ENCODE peak calls at places on chromosomes 1 and 21, in four cellular contexts. Q is GM23338, H is SK-N-SH, T is hepatocyte. R is an unnamed sample.

GRCh38 chr1:16393255-16394177 is 26.5 kb downstream of the SZRD1 start:
- DNase-seq in T (no peak), H (no peak), Q (no peak), R (no peak)

GRCh38 chr1:198408716-198409115 is 131.8 kb downstream of the ATP6V1G3 start:
- DNase-seq in Q (no peak), T (no peak), H (no peak), R (no peak)

GRCh38 chr1:80448081-80448480 is 1352.7 kb upstream of the ADGRL2 start:
- DNase-seq in Q (no peak), T (no peak), H (no peak), R (no peak)

GRCh38 chr1:236689713-236690569 is 3.6 kb downstream of the ACTN2 start:
- DNase-seq in T (no peak), Q (no peak), H (no peak), R (no peak)

GRCh38 chr1:27475707-27476106 is 14.3 kb downstream of the WASF2 start:
- DNase-seq in T (no peak), Q (no peak), H (no peak), R (no peak)

GRCh38 chr1:63317007-63317813 is 5.2 kb upstream of the FOXD3 start:
- DNase-seq in T (peak), H (peak), Q (peak), R (peak)

GRCh38 chr21:35509004-35509704 is 460.1 kb upstream of the RUNX1 start:
- DNase-seq in H (no peak), T (no peak), Q (no peak), R (peak)

GRCh38 chr1:179178135-179178630 is 51.3 kb downstream of the ABL2 start:
- DNase-seq in T (no peak), Q (no peak), H (no peak), R (peak)

GRCh38 chr1:179031284-179031683 is 5.6 kb downstream of the FAM20B start:
- DNase-seq in Q (no peak), T (no peak), H (no peak), R (no peak)

GRCh38 chr1:197099444-197099843 is 32.4 kb upstream of the F13B start:
- DNase-seq in T (no peak), Q (no peak), H (no peak), R (no peak)

GRCh38 chr1:183198463-183198862 is 12.4 kb downstream of the LAMC2 start:
- DNase-seq in T (peak), H (no peak), Q (no peak), R (peak)

GRCh38 chr1:14320518-14320917 is 278.0 kb upstream of the KAZN start:
- DNase-seq in Q (no peak), H (no peak), T (no peak), R (peak)

GRCh38 chr1:233379869-233380438 is 52.4 kb downstream of the MAP3K21 start:
- DNase-seq in Q (no peak), H (no peak), T (no peak), R (no peak)

GRCh38 chr1:43924516-43924915 is 9.1 kb upstream of the ARTN start:
- DNase-seq in Q (no peak), H (no peak), T (no peak), R (peak)

GRCh38 chr21:45767071-45768006 is 123.8 kb downstream of the PCBP3 start:
- DNase-seq in T (no peak), Q (no peak), H (peak), R (peak)

GRCh38 chr1:19009882-19010321 is 53.4 kb upstream of the IFFO2 start:
- DNase-seq in H (no peak), Q (peak), T (no peak), R (peak)

GRCh38 chr1:154998818-154999650 is 3.6 kb upstream of the ZBTB7B start:
- DNase-seq in Q (peak), H (peak), T (peak), R (peak)

GRCh38 chr1:80248886-80249285 is 1242.4 kb upstream of the ADGRL4 start:
- DNase-seq in H (no peak), Q (no peak), T (no peak), R (peak)

GRCh38 chr1:41847733-41848132 is 71.0 kb downstream of the HIVEP3 start:
- DNase-seq in H (no peak), Q (no peak), T (no peak), R (no peak)

GRCh38 chr1:54585181-54586066 is 37.4 kb downstream of the ACOT11 start:
- DNase-seq in T (no peak), H (no peak), Q (no peak), R (no peak)

GRCh38 chr1:108880850-108881249 is 4.1 kb downstream of the GPSM2 start:
- DNase-seq in Q (no peak), T (no peak), H (peak), R (peak)

GRCh38 chr1:226677121-226678020 is 61.7 kb downstream of the ITPKB start:
- DNase-seq in Q (no peak), T (peak), H (no peak), R (peak)

GRCh38 chr1:245086389-245086969 is 68.3 kb upstream of the KIF26B start:
- DNase-seq in T (no peak), Q (no peak), H (no peak), R (peak)

GRCh38 chr1:156104861-156105546 is 9.5 kb upstream of the LMNA start:
- DNase-seq in H (no peak), Q (peak), T (no peak), R (peak)

GRCh38 chr1:89065077-89065868 is at the start of gene GBP1:
- DNase-seq in H (no peak), Q (no peak), T (peak), R (peak)

GRCh38 chr1:207304710-207305151 is 16.7 kb upstream of the CD55 start:
- DNase-seq in H (no peak), T (no peak), Q (no peak), R (no peak)

GRCh38 chr1:229199261-229199850 is 71.6 kb upstream of the RAB4A start:
- DNase-seq in Q (peak), T (no peak), H (no peak), R (no peak)

GRCh38 chr1:31575373-31576140 is 758 bp upstream of the TINAGL1 start:
- DNase-seq in T (peak), Q (peak), H (no peak), R (no peak)

GRCh38 chr1:38915352-38915948 is 26.2 kb downstream of the RHBDL2 start:
- DNase-seq in Q (no peak), H (no peak), T (no peak), R (peak)

GRCh38 chr1:78038491-78038939 is 7.3 kb upstream of the GIPC2 start:
- DNase-seq in T (no peak), H (no peak), Q (no peak), R (peak)

GRCh38 chr1:174005032-174005431 is 17.1 kb downstream of the RC3H1 start:
- DNase-seq in Q (no peak), H (peak), T (no peak), R (peak)
- TF ChIP-seq EZH2phosphoT487 in Q (no peak), H (no peak), T (no peak), R (no peak)

DNA sequence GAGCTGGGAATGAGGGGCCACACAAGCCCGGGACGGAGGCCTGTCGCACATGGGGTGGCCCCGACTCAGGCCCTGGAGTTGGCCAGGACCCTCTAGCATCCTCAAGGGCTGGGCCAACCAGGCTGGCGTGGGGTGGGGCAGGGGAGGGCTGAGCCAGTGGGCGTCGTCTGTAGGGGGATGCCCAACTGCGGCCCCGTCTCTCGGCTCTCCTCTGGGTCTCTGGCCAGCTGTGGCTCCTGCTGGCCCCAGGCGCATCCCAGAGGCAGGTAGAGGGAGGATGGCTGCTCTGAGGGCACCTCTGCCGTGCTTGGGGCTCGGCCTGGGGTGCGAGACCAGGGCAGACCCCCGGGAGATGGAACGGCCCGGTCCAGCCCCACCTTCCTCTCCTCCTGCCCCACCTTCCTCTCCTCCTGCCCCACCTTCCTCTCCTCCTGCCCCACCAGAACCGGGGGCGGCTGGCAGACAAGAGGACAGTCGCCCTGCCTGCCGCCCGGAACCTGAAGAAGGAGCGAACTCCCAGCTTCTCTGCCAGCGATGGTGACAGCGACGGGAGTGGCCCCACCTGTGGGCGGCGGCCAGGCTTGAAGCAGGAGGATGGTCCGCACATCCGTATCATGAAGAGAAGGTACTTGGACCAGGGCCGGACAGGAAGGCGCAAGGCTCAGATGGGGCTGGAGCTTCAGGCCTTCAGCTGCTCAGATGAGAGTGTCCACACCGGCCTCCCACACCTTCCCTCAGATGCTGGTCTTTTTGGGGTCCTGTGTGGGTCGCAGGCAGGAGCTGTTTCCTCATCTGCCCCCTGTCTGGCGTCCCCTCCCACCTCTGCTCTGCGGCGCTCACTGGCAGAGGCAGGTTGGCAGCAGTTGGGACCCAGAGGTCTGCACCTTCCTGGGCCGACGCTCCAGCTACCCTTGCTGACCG is 6.2 kb downstream of the SAMD11 start:
- DNase-seq in H (no peak), Q (no peak), T (no peak), R (no peak)
- H3K27ac ChIP-seq in H (no peak), Q (no peak), T (no peak), R (no peak)

DNA sequence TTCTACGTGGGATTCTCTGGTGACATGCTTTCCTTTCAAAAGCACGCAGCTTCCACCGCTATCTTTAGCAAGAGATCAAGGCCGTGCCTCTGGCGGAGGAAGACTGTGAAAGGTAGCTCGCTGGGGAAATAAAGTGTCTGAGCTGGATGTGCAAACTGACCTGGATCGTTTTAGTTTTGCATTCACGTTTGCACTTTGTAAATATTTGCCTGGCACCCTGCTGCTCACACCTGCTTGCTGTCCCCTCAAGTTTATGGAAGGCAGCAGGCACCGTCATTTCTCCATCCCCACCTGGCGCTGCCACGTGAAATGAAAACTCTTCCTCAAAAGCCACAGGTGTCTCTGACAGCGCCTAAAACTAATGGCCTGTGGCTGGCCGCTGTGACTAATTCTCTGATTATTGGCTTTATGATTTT is 44.0 kb upstream of the TARDBP start:
- DNase-seq in H (no peak), T (no peak), Q (no peak), R (no peak)
- H2AFZ ChIP-seq in H (no peak), T (no peak), Q (peak), R (no peak)

GRCh38 chr1:92845908-92846307 is 14.1 kb downstream of the RPL5 start:
- DNase-seq in T (no peak), H (no peak), Q (no peak), R (no peak)
- TF ChIP-seq EZH2phosphoT487 in T (no peak), H (no peak), Q (no peak), R (no peak)

GRCh38 chr21:26171310-26172100 is 935 bp upstream of the APP start:
- DNase-seq in T (no peak), H (peak), Q (no peak), R (no peak)
- H3K27ac ChIP-seq in T (peak), H (no peak), Q (no peak), R (no peak)

GRCh38 chr1:10906866-10907519 is 105.5 kb upstream of the TARDBP start:
- DNase-seq in T (no peak), H (no peak), Q (no peak), R (no peak)

GRCh38 chr1:10905841-10906655 is 106.4 kb upstream of the TARDBP start:
- DNase-seq in H (peak), Q (no peak), T (no peak), R (no peak)

GRCh38 chr1:10903421-10903820 is 107.0 kb upstream of the CASZ1 start:
- DNase-seq in H (no peak), T (no peak), Q (no peak), R (no peak)

GRCh38 chr1:10903826-10904225 is 107.4 kb upstream of the CASZ1 start:
- DNase-seq in H (no peak), Q (no peak), T (no peak), R (no peak)

DNA sequence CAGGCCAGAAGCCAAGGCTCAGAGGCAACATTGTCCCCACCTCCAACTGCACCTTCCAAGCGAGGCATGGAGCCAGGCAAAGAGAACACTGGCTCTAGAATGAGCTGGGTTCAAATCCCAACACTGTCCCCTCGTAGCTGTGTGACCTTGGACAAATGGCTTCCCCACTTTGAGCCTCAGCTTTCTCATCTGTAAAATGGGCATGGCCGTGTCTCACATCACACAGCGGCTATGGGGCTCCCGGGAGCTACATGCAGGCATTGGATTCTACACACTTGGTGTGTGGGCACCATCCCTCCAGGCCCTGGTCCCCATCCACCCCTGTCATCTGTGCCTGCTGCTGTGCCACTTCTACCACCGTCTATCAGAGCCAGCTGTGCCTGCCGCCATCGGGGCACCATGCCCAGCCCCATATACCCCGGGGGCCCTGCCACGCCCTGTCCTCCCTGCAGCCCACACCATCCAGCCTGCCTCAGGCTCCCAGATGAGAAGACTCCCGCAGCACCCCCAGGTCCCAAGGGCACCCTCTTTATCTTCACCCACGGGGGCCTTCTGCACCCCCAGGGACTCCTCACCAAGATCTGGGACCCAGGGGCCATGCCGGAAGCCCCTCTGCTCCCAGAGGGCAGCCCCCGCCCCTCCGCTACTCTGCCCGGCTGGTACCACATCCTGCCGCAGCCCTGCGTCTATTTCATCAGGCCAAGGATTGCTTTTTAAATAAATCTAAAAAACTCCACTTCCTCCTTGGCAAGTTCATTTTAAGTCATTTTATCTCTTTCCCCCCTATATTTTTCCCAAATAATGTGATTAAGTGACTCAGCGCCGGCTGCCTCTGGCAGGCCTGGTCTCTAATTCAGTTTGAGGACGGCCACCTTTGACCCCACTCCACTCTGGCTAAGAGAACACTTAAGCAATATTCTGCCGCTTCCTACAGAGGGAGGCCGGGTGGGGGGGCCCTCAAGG is 107.8 kb upstream of the TARDBP start:
- DNase-seq in H (peak), Q (no peak), T (no peak), R (no peak)
- H2AFZ ChIP-seq in H (no peak), Q (no peak), T (no peak), R (no peak)

DNA sequence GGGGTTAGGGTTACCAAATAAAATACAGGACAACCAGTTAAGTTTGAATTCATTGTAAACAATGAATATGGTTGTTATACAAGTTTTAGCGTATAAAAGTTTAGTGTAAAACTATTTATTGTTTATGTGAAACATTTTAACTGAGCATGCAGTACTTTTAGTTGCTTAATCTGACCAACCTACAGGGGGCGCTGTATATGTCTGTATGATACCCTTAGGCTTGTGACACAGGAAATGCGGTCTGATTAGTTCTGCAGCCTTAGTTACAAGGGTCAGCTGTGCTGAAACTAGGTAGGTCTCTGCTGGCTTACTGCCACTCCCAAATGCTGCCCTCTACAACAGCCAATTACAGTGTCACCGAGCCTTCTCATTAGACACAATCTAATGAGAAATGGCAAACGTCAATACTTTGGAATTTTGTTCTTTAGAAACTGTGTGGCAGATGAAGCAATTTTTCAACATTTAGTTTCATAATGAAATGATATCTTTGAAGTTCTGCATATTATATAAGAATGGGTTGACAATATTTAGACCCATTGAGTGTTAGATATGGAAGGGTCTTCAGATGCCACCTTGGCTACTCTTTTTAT is 56.2 kb downstream of the NTNG1 start:
- DNase-seq in T (peak), H (no peak), Q (peak), R (peak)
- TF ChIP-seq EZH2phosphoT487 in T (no peak), H (no peak), Q (no peak), R (no peak)

GRCh38 chr1:119009300-119009660 is 21.1 kb upstream of the TBX15 start:
- DNase-seq in T (no peak), Q (no peak), H (no peak), R (peak)
- H3K27ac ChIP-seq in T (no peak), Q (no peak), H (no peak), R (peak)

DNA sequence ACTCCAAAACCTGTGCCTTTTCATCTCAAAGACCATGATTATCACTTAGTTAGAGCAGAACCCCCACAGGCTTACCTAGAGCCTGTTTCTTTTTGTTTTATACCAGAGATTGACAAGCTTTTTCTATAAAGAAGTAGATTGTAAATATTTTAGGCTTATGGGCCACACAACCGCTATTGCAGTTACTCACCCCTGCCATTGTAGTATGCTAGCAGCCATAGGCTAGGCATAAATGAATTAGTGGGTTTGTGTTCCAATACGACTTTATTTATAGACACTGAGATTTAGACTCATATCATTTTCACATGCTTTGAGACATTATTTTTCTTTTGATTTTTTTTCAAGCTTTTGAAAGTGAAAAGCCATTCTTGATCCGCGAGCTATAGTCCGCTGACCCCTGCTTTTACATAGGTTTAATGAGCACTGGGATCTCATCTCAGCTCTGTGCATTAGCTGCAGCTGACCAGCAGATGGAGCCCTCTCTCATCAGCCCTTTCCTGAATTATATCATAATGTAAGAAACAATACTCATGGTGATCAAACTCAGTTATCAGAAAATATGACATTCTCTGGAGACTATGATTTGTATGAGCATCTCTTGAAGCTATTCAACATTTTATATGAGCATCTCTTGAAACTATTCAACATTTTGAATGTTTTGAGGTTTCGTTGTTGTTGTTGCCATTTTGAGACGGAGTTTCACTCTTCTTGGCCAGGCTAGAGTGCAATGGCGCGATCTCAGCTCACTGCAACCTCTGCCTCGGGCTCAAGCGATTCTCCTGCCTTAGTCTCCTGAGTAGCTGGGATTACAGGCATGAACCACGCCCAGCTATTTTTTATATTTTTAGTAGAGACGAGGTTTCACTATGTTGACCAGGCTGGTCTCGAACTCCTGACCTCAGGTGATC is 111.9 kb upstream of the L1TD1 start:
- DNase-seq in T (peak), Q (peak), H (peak), R (peak)
- H2AFZ ChIP-seq in T (no peak), Q (no peak), H (no peak), R (no peak)